ENCODE peak calls at places on chromosomes 1 and 21, in four cellular contexts. B, U, L and E are unnamed samples.

GRCh38 chr1:30995990-30996612 is 69.4 kb downstream of the PUM1 start:
- DNase-seq in B (no peak), U (no peak), L (no peak), E (no peak)

GRCh38 chr1:206808615-206809014 is 36.3 kb upstream of the IL10 start:
- DNase-seq in B (no peak), U (peak; percentile 43), L (no peak), E (no peak)

GRCh38 chr1:165903672-165904071 is 76.3 kb downstream of the UCK2 start:
- DNase-seq in B (no peak), U (no peak), L (no peak), E (peak; percentile 83)

GRCh38 chr1:166283600-166283999 is 116.8 kb upstream of the FAM78B start:
- DNase-seq in B (no peak), U (no peak), L (no peak), E (no peak)

GRCh38 chr1:19921310-19921709 is 2.1 kb downstream of the PLA2G2E start:
- DNase-seq in B (no peak), U (no peak), L (no peak), E (no peak)

GRCh38 chr1:32128479-32128878 is 20.6 kb downstream of the KPNA6 start:
- DNase-seq in B (no peak), U (no peak), L (no peak), E (no peak)

GRCh38 chr1:5907966-5908365 is 84.3 kb downstream of the NPHP4 start:
- DNase-seq in B (no peak), U (no peak), L (no peak), E (no peak)

GRCh38 chr1:209850342-209850979 is 22.7 kb downstream of the UTP25 start:
- DNase-seq in B (no peak), U (peak; percentile 56), L (no peak), E (no peak)

GRCh38 chr1:117821782-117822447 is 107.5 kb downstream of the GDAP2 start:
- DNase-seq in B (no peak), U (peak; percentile 46), L (peak; percentile 28), E (no peak)

GRCh38 chr1:20112279-20113000 is 6.9 kb downstream of the PLA2G2D start:
- DNase-seq in B (no peak), U (no peak), L (no peak), E (no peak)

GRCh38 chr1:7549693-7550161 is 221.4 kb upstream of the VAMP3 start:
- DNase-seq in B (no peak), U (no peak), L (no peak), E (no peak)

GRCh38 chr1:214205053-214205452 is 75.9 kb upstream of the SMYD2 start:
- DNase-seq in B (no peak), U (no peak), L (no peak), E (no peak)

GRCh38 chr1:24506706-24507422 is 4.2 kb downstream of the RCAN3 start:
- DNase-seq in B (no peak), U (no peak), L (no peak), E (no peak)

GRCh38 chr21:44730951-44731579 is 19.7 kb upstream of the TSPEAR start:
- DNase-seq in B (no peak), U (no peak), L (no peak), E (no peak)

GRCh38 chr1:29372108-29372507 is 135.8 kb downstream of the PTPRU start:
- DNase-seq in B (no peak), U (no peak), L (no peak), E (no peak)

GRCh38 chr1:223312273-223312672 is 51.7 kb downstream of the SUSD4 start:
- DNase-seq in B (no peak), U (no peak), L (no peak), E (no peak)

GRCh38 chr1:170586942-170587593 is 55.1 kb downstream of the GORAB start:
- DNase-seq in B (no peak), U (peak; percentile 35), L (peak; percentile 85), E (no peak)

GRCh38 chr1:180633092-180634045 is 1.5 kb downstream of the XPR1 start:
- DNase-seq in B (no peak), U (peak; percentile 33), L (no peak), E (no peak)

GRCh38 chr1:16721871-16722641 is 18.3 kb upstream of the RNU1-4 start:
- DNase-seq in B (no peak), U (no peak), L (no peak), E (peak; percentile 47)

GRCh38 chr1:67889940-67890567 is 56.8 kb upstream of the GNG12 start:
- DNase-seq in B (no peak), U (peak; percentile 76), L (peak; percentile 80), E (no peak)

GRCh38 chr1:42334240-42335049 is 590 bp downstream of the FOXJ3 start:
- DNase-seq in B (peak; percentile 58), U (peak; percentile 74), L (no peak), E (peak; percentile 56)

GRCh38 chr1:163069142-163069541 is at the start of gene RGS4:
- DNase-seq in B (no peak), U (peak; percentile 84), L (peak; percentile 95), E (no peak)

GRCh38 chr1:161943713-161944112 is 80.0 kb downstream of the OLFML2B start:
- DNase-seq in B (no peak), U (no peak), L (no peak), E (no peak)

GRCh38 chr1:177779325-177779965 is 190.4 kb downstream of the SEC16B start:
- DNase-seq in B (no peak), U (no peak), L (no peak), E (no peak)